ENCODE peak calls at places on chromosomes 4 and X, in five cellular contexts. B, X, I, Z and G are unnamed samples.

GRCh38 chr4:48570646-48571220 is 80.7 kb downstream of the ZAR1 start:
- DNase-seq in B (no peak), X (no peak), I (no peak), Z (no peak), G (no peak)

GRCh38 chrX:20729421-20729820 is 462.7 kb upstream of the RPS6KA3 start:
- DNase-seq in B (no peak), X (no peak), I (no peak), Z (no peak), G (no peak)

GRCh38 chr4:185171373-185172071 is 28.5 kb downstream of the SLC25A4 start:
- DNase-seq in B (no peak), X (no peak), I (no peak), Z (no peak), G (no peak)

GRCh38 chr4:161256716-161257115 is 907.1 kb downstream of the FSTL5 start:
- DNase-seq in B (no peak), X (no peak), I (no peak), Z (no peak), G (no peak)

GRCh38 chr4:40264497-40264896 is 67.7 kb downstream of the RHOH start:
- DNase-seq in B (no peak), X (no peak), I (no peak), Z (no peak), G (no peak)

GRCh38 chr4:3480528-3481112 is 17.5 kb downstream of the DOK7 start:
- DNase-seq in B (peak), X (peak), I (peak), Z (peak), G (peak)

GRCh38 chr4:58749206-58749605 is 1639.0 kb upstream of the IGFBP7 start:
- DNase-seq in B (peak), X (no peak), I (no peak), Z (no peak), G (no peak)

GRCh38 chr4:163165217-163166017 is 1.3 kb downstream of the NAF1 start:
- DNase-seq in B (no peak), X (no peak), I (no peak), Z (no peak), G (no peak)

GRCh38 chrX:23031600-23031999 is 31.8 kb downstream of the DDX53 start:
- DNase-seq in B (no peak), X (no peak), I (no peak), Z (no peak), G (no peak)

DNA sequence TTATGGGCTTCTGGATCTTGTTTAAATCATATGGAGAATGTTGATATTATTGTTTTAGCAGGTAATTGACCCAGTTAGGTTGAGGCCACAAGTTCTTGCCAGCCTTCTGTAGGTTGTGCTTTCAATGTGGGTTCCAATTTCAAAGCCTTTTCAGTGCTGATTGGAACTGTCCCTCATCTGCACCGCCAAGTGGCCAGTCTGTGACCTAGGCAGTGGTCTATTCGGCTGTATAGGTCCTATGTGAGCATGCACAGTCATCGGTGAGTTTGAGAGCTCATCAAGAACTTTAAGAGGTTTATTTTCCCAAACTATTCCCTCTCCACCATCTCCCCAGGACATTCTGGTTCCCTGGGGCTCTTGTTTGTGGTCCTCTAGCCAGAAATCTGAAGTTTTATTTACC is 35.7 kb downstream of the DDX53 start:
- DNase-seq in B (no peak), X (no peak), I (no peak), Z (no peak), G (no peak)
- TF ChIP-seq CTCF in B (no peak), X (no peak), I (no peak), Z (no peak), G (no peak)

DNA sequence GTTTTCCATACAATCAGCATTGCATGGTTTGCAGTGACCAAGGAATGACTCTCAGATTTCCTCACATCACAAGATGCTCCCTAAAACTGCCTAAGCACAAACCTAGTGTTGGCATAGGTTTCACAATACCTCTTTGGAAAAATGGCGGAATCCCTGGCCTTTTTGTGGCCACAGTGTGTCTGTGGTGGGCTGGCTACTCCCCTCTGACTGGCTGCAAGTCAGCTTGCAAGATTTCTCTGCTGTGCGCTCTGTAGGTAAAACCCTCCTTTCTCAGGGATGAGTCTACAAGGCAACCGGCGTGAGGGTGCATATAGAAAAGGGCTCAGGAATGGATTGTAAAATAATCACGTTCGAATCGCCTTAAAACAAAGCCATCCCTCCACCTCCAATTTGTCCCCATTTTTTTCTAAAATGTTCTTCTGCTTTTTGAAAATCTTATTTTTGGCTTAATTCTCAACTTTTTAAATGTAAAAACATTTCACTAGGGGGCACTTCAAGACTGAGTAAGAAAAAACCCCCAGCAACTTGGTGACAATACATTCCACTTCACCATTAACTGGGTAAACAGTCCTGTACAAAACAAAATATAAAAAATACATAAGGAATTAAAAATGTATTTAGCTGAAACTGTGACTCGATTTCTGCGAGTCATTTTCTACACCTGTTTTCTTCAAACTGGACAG is 235.6 kb downstream of the STIM2 start:
- DNase-seq in B (no peak), X (no peak), I (no peak), Z (no peak), G (no peak)
- TF ChIP-seq CTCF in B (no peak), X (no peak), I (peak), Z (no peak), G (no peak)

DNA sequence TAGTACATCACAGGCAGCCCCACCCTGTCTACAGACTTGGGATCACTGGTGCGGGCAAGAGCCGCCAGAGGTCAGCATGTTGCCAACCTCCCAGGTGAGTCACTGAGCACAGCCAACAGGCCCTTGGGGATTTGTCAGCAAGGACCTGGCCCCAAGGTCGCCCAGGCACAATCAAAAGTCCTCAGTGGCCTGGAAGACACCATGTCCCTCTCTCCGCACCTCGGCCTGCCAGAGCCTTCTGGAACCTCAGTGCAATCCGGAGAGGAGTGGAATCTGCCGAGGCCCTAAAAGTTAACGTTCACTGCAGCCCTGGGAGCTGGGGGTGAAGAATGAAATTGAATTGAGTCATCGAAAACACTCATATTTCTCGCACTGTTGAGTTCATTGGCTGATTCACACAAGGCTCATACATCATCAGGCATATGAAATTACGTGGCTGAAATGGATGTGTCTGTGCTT is 74.3 kb downstream of the WFS1 start:
- DNase-seq in B (peak), X (no peak), I (no peak), Z (no peak), G (no peak)
- TF ChIP-seq CTCF in B (no peak), X (no peak), I (peak), Z (no peak), G (no peak)

GRCh38 chr4:1323635-1324442 is 23.2 kb upstream of the UVSSA start:
- DNase-seq in B (no peak), X (no peak), I (no peak), Z (no peak), G (no peak)

GRCh38 chr4:1325176-1325480 is 21.9 kb upstream of the UVSSA start:
- DNase-seq in B (no peak), X (no peak), I (no peak), Z (no peak), G (no peak)

GRCh38 chr4:1327526-1328266 is 19.3 kb upstream of the UVSSA start:
- DNase-seq in B (no peak), X (no peak), I (no peak), Z (no peak), G (no peak)

GRCh38 chr4:1326751-1327525 is 20.1 kb upstream of the UVSSA start:
- DNase-seq in B (no peak), X (no peak), I (no peak), Z (no peak), G (no peak)

GRCh38 chr4:1325681-1326635 is 21.1 kb upstream of the UVSSA start:
- DNase-seq in B (no peak), X (no peak), I (no peak), Z (no peak), G (no peak)
- TF ChIP-seq CTCF in B (no peak), X (no peak), I (no peak), Z (no peak), G (no peak)